ENCODE peak calls at places on chromosomes 1 and 21, in five cellular contexts. One of them, this sample, is unnamed.

GRCh38 chr21:45053561-45053960 is 20.8 kb upstream of the ADARB1 start:
- DNase-seq in A549: no peak
- DNase-seq in AG04450: no peak
- DNase-seq in IMR-90: no peak
- DNase-seq in heart left ventricle: no peak
- DNase-seq in this sample: no peak

GRCh38 chr1:172351761-172352161 is 68.7 kb upstream of the C1orf105 start:
- DNase-seq in heart left ventricle: no peak
- DNase-seq in A549: no peak
- DNase-seq in IMR-90: peak
- DNase-seq in AG04450: peak
- DNase-seq in this sample: no peak

GRCh38 chr21:31663584-31664249 is 4.2 kb downstream of the SOD1 start:
- DNase-seq in IMR-90: no peak
- DNase-seq in AG04450: no peak
- DNase-seq in A549: no peak
- DNase-seq in heart left ventricle: no peak
- DNase-seq in this sample: no peak

GRCh38 chr1:94905207-94905606 is 21.7 kb downstream of the CNN3 start:
- DNase-seq in heart left ventricle: no peak
- DNase-seq in IMR-90: no peak
- DNase-seq in AG04450: no peak
- DNase-seq in A549: no peak
- DNase-seq in this sample: no peak

GRCh38 chr1:78079580-78079979 is 33.8 kb downstream of the GIPC2 start:
- DNase-seq in A549: no peak
- DNase-seq in IMR-90: peak
- DNase-seq in AG04450: no peak
- DNase-seq in heart left ventricle: no peak
- DNase-seq in this sample: no peak

GRCh38 chr21:45309069-45309521 is 21.4 kb upstream of the POFUT2 start:
- DNase-seq in AG04450: no peak
- DNase-seq in A549: peak
- DNase-seq in IMR-90: peak
- DNase-seq in heart left ventricle: peak
- DNase-seq in this sample: no peak

GRCh38 chr1:113674591-113674990 is 84.7 kb downstream of the PHTF1 start:
- DNase-seq in AG04450: no peak
- DNase-seq in heart left ventricle: no peak
- DNase-seq in IMR-90: peak
- DNase-seq in A549: peak
- DNase-seq in this sample: no peak

GRCh38 chr1:3319874-3320245 is 134.6 kb upstream of the ARHGEF16 start:
- DNase-seq in heart left ventricle: no peak
- DNase-seq in AG04450: no peak
- DNase-seq in IMR-90: peak
- DNase-seq in A549: peak
- DNase-seq in this sample: peak

GRCh38 chr1:245448858-245449534 is 294.2 kb downstream of the KIF26B start:
- DNase-seq in AG04450: peak
- DNase-seq in heart left ventricle: no peak
- DNase-seq in A549: no peak
- DNase-seq in IMR-90: peak
- DNase-seq in this sample: no peak

GRCh38 chr21:36504067-36505058 is 24.4 kb upstream of the CLDN14 start:
- DNase-seq in IMR-90: peak
- DNase-seq in heart left ventricle: peak
- DNase-seq in A549: peak
- DNase-seq in AG04450: peak
- DNase-seq in this sample: no peak

GRCh38 chr21:37153935-37154350 is 80.9 kb downstream of the TTC3 start:
- DNase-seq in A549: no peak
- DNase-seq in IMR-90: peak
- DNase-seq in AG04450: no peak
- DNase-seq in heart left ventricle: peak
- DNase-seq in this sample: no peak

GRCh38 chr1:234901491-234902049 is 227.1 kb downstream of the TOMM20 start:
- DNase-seq in IMR-90: peak
- DNase-seq in heart left ventricle: no peak
- DNase-seq in A549: no peak
- DNase-seq in AG04450: no peak
- DNase-seq in this sample: no peak

GRCh38 chr1:236287757-236288619 is 6.2 kb upstream of the ERO1B start:
- DNase-seq in A549: no peak
- DNase-seq in IMR-90: no peak
- DNase-seq in AG04450: no peak
- DNase-seq in heart left ventricle: no peak
- DNase-seq in this sample: no peak

GRCh38 chr1:206430031-206430983 is 40.0 kb upstream of the IKBKE start:
- DNase-seq in A549: no peak
- DNase-seq in IMR-90: peak
- DNase-seq in AG04450: peak
- DNase-seq in heart left ventricle: peak
- DNase-seq in this sample: no peak

GRCh38 chr1:67791686-67792475 is 41.4 kb downstream of the GNG12 start:
- DNase-seq in heart left ventricle: no peak
- DNase-seq in A549: peak
- DNase-seq in AG04450: peak
- DNase-seq in IMR-90: peak
- DNase-seq in this sample: no peak

GRCh38 chr1:228163004-228163753 is 2.4 kb upstream of the IBA57 start:
- DNase-seq in A549: no peak
- DNase-seq in IMR-90: no peak
- DNase-seq in heart left ventricle: peak
- DNase-seq in AG04450: no peak
- DNase-seq in this sample: peak

GRCh38 chr1:21072721-21073120 is 104.0 kb downstream of the EIF4G3 start:
- DNase-seq in IMR-90: peak
- DNase-seq in A549: no peak
- DNase-seq in heart left ventricle: no peak
- DNase-seq in AG04450: no peak
- DNase-seq in this sample: no peak

GRCh38 chr1:8667869-8668595 is 149.4 kb downstream of the RERE start:
- DNase-seq in heart left ventricle: no peak
- DNase-seq in IMR-90: peak
- DNase-seq in A549: no peak
- DNase-seq in AG04450: no peak
- DNase-seq in this sample: peak

GRCh38 chr1:13807213-13807612 is 107.2 kb downstream of the PRDM2 start:
- DNase-seq in AG04450: no peak
- DNase-seq in IMR-90: no peak
- DNase-seq in A549: peak
- DNase-seq in heart left ventricle: no peak
- DNase-seq in this sample: no peak

GRCh38 chr1:168114845-168115244 is 21.9 kb downstream of the GPR161 start:
- DNase-seq in A549: no peak
- DNase-seq in heart left ventricle: no peak
- DNase-seq in AG04450: no peak
- DNase-seq in IMR-90: no peak
- DNase-seq in this sample: no peak

GRCh38 chr1:7052701-7053100 is 267.4 kb downstream of the CAMTA1 start:
- DNase-seq in AG04450: no peak
- DNase-seq in IMR-90: no peak
- DNase-seq in heart left ventricle: no peak
- DNase-seq in A549: no peak
- DNase-seq in this sample: no peak

GRCh38 chr1:61078611-61079010 is 3.8 kb upstream of the NFIA start:
- DNase-seq in IMR-90: no peak
- DNase-seq in AG04450: no peak
- DNase-seq in heart left ventricle: no peak
- DNase-seq in A549: no peak
- DNase-seq in this sample: no peak

GRCh38 chr1:91404151-91405012 is at the start of gene HFM1:
- DNase-seq in IMR-90: peak
- DNase-seq in A549: peak
- DNase-seq in heart left ventricle: peak
- DNase-seq in AG04450: no peak
- DNase-seq in this sample: peak

GRCh38 chr1:43887748-43888147 is 45.9 kb upstream of the ARTN start:
- DNase-seq in IMR-90: no peak
- DNase-seq in heart left ventricle: no peak
- DNase-seq in AG04450: no peak
- DNase-seq in A549: no peak
- DNase-seq in this sample: no peak

GRCh38 chr1:211726467-211726866 is 51.0 kb upstream of the NEK2 start:
- DNase-seq in IMR-90: no peak
- DNase-seq in A549: no peak
- DNase-seq in AG04450: no peak
- DNase-seq in heart left ventricle: no peak
- DNase-seq in this sample: no peak

GRCh38 chr1:211729238-211729637 is 53.8 kb upstream of the NEK2 start:
- DNase-seq in IMR-90: no peak
- DNase-seq in A549: no peak
- DNase-seq in heart left ventricle: no peak
- DNase-seq in AG04450: no peak
- DNase-seq in this sample: no peak

GRCh38 chr1:211732276-211732571 is 56.8 kb upstream of the NEK2 start:
- DNase-seq in heart left ventricle: no peak
- DNase-seq in AG04450: no peak
- DNase-seq in A549: no peak
- DNase-seq in IMR-90: no peak
- DNase-seq in this sample: no peak

GRCh38 chr1:211731456-211732275 is 56.2 kb upstream of the NEK2 start:
- DNase-seq in IMR-90: no peak
- DNase-seq in A549: no peak
- DNase-seq in heart left ventricle: no peak
- DNase-seq in AG04450: no peak
- DNase-seq in this sample: no peak

DNA sequence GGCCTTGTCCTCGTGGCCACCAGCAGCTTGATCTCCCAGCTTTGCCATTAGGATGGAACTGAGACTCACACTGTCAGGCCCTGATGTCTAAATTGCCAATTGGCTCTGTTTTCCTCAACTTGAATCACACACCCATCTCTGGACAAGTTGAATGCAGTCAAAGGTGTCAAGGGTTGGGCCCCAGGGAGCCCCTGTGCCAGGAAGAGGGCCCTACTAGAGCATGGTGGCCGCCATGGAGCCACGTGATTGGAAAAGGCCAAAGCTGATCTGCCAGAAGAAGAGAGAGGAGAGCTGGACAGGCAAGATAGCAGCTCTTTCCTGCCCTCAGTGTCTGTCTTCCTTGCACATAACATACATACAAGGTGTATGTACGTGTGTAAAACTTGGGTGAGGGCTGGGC is 54.9 kb upstream of the NEK2 start:
- DNase-seq in AG04450: no peak
- DNase-seq in A549: no peak
- DNase-seq in heart left ventricle: no peak
- DNase-seq in IMR-90: no peak
- DNase-seq in this sample: no peak
- TF ChIP-seq CTCF in AG04450: no peak
- TF ChIP-seq CTCF in A549: no peak
- TF ChIP-seq CTCF in heart left ventricle: no peak
- TF ChIP-seq CTCF in IMR-90: no peak
- TF ChIP-seq CTCF in this sample: no peak

DNA sequence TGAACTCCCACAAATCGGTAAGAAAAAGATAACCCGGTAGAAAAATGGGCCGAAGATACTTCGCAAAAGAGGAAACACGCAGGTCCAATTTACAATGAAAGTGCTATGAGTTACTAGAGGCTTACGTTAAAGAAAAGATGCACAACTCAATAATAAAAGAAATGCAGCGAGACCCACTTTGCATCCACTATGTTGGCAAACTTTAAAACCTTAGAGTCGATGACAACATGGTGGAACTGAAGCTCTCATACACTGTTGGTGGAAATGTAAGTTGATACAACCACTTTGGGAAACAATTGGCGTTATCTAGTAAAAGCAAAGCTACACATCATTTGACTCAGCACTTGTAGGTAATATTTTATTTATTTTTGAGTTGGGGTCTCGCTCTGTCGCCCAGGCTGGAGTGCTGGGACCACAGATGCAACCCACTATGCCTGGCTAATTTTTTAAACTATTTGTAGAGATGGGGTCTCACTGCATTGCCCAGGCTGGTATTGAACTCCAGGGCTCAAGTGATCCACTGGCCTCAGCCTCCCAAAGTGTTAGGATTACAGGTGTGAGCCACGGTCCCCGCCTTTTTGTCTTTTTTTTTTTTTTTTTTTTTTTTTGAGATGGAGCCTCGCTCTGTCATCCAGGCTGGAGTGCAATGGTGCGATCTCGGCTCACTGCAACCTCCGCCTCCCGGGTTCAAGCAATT is 696 bp upstream of the GPATCH3 start:
- DNase-seq in A549: no peak
- DNase-seq in IMR-90: no peak
- DNase-seq in heart left ventricle: no peak
- DNase-seq in AG04450: no peak
- DNase-seq in this sample: no peak
- H3K4me3 ChIP-seq in A549: peak
- H3K4me3 ChIP-seq in IMR-90: peak
- H3K4me3 ChIP-seq in heart left ventricle: peak
- H3K4me3 ChIP-seq in AG04450: peak
- H3K4me3 ChIP-seq in this sample: peak

DNA sequence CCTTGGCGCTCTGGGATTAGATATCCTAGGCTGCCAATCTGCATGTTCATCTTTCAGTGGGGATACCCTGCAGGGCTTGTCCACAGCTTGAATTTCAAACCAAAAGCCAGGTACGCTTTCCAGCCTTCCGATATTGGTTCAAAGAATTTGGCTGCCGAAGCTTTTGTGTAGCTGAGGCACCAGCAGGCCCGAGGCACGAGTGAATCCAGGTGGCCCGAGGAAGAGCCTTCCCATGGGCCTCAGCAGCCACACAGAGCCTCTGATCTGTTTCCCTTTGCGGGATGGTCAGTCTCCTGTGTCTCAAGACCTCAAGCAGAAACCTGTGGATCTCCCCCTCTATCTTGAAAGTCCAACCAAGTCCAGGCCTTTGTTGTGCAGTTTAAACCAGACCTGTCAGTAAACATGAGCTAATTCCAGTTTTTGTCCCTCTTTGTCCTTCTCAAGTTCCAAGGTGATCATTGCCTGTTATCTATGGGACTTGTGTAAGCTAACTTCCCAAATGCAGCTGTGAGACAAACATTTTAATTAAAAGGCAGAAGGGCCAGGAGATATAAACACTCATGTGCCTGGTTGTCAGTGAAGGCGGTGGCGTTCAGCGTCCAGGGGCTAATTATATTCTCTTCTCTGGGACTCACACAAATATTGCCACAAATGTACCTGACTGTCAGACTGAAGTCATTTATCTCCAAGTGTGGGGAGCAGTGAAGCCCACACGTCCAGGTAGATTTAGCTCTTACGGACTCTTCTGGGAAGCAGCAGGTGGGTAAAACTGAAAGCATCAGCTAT is 30.6 kb downstream of the VANGL1 start:
- DNase-seq in A549: no peak
- DNase-seq in heart left ventricle: no peak
- DNase-seq in IMR-90: no peak
- DNase-seq in AG04450: no peak
- DNase-seq in this sample: no peak
- H3K27ac ChIP-seq in A549: peak
- H3K27ac ChIP-seq in heart left ventricle: peak
- H3K27ac ChIP-seq in IMR-90: no peak
- H3K27ac ChIP-seq in AG04450: no peak
- H3K27ac ChIP-seq in this sample: no peak

DNA sequence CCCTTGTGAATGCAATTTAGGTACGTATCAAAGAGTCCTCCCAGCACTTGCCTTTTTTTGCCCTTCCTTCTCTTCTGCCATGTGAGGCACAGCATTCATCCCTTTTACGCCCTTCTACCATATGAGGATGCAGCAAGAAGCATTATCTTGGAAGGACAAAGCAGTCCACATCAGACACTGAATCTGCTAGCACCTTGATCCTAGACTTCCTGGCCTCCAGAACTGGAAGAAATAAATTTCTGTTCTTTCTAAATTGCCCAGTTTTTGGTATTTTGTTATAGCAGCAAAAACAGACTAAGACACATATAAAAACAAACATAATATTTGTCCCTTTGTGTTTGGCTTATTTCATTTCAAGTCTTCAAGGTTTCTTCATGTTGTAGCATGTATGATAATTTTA is 20.1 kb downstream of the EPS15 start:
- DNase-seq in heart left ventricle: no peak
- DNase-seq in IMR-90: no peak
- DNase-seq in AG04450: no peak
- DNase-seq in A549: no peak
- DNase-seq in this sample: no peak
- TF ChIP-seq CTCF in heart left ventricle: no peak
- TF ChIP-seq CTCF in IMR-90: no peak
- TF ChIP-seq CTCF in AG04450: no peak
- TF ChIP-seq CTCF in A549: no peak
- TF ChIP-seq CTCF in this sample: no peak

This sample was measured in lung.